ENCODE peak calls at places on chromosomes 7 and 10, in four cellular contexts. V, Z, I and Q are unnamed samples.

GRCh38 chr10:69218831-69219230 is 1.3 kb upstream of the HKDC1 start:
- DNase-seq in V (no peak), Z (no peak), I (no peak), Q (peak)

GRCh38 chr10:127243490-127244272 is 47.3 kb upstream of the INSYN2A start:
- DNase-seq in V (peak), Z (peak), I (peak), Q (peak)

GRCh38 chr10:113239569-113239968 is 289.5 kb downstream of the TCF7L2 start:
- DNase-seq in V (no peak), Z (no peak), I (no peak), Q (no peak)

GRCh38 chr7:11969627-11970026 is 137.6 kb upstream of the THSD7A start:
- DNase-seq in V (no peak), Z (no peak), I (no peak), Q (no peak)

GRCh38 chr10:111822661-111823060 is 360.9 kb downstream of the GPAM start:
- DNase-seq in V (no peak), Z (no peak), I (peak), Q (no peak)

GRCh38 chr10:681670-682318 is 7.7 kb downstream of the DIP2C start:
- DNase-seq in V (no peak), Z (peak), I (no peak), Q (peak)

GRCh38 chr7:145398758-145399157 is 562.9 kb upstream of the TPK1 start:
- DNase-seq in V (no peak), Z (no peak), I (no peak), Q (no peak)

GRCh38 chr10:87660484-87661133 is 931 bp downstream of the PAPSS2 start:
- DNase-seq in V (no peak), Z (peak), I (peak), Q (peak)

GRCh38 chr7:134375206-134375605 is 58.5 kb upstream of the SLC35B4 start:
- DNase-seq in V (no peak), Z (no peak), I (no peak), Q (peak)

GRCh38 chr10:95513941-95514392 is 47.2 kb downstream of the SORBS1 start:
- DNase-seq in V (no peak), Z (peak), I (peak), Q (peak)

GRCh38 chr10:1168763-1169162 is 112.6 kb downstream of the WDR37 start:
- DNase-seq in V (no peak), Z (no peak), I (no peak), Q (no peak)

GRCh38 chr7:98289333-98289875 is 7.9 kb downstream of the BRI3 start:
- DNase-seq in V (no peak), Z (no peak), I (no peak), Q (no peak)

GRCh38 chr10:122688293-122688989 is 11.2 kb downstream of the C10orf120 start:
- DNase-seq in V (no peak), Z (no peak), I (no peak), Q (peak)

GRCh38 chr7:17625038-17625437 is 315.3 kb downstream of the SNX13 start:
- DNase-seq in V (no peak), Z (peak), I (peak), Q (peak)

GRCh38 chr10:60894816-60895215 is 49.2 kb downstream of the RHOBTB1 start:
- DNase-seq in V (no peak), Z (no peak), I (no peak), Q (peak)

GRCh38 chr7:100654908-100655831 is 1.1 kb downstream of the ACTL6B start:
- DNase-seq in V (no peak), Z (no peak), I (no peak), Q (no peak)

GRCh38 chr10:117005454-117006055 is 568 bp upstream of the SHTN1 start:
- DNase-seq in V (no peak), Z (no peak), I (no peak), Q (peak)

GRCh38 chr10:91144961-91145360 is 75.5 kb upstream of the PCGF5 start:
- DNase-seq in V (no peak), Z (no peak), I (no peak), Q (peak)

GRCh38 chr7:151856516-151856915 is 20.4 kb downstream of the PRKAG2 start:
- DNase-seq in V (no peak), Z (no peak), I (no peak), Q (no peak)

GRCh38 chr7:2116086-2116810 is 116.5 kb downstream of the MAD1L1 start:
- DNase-seq in V (no peak), Z (peak), I (peak), Q (peak)

GRCh38 chr10:36114913-36115312 is 472.8 kb upstream of the FZD8 start:
- DNase-seq in V (no peak), Z (peak), I (peak), Q (peak)

GRCh38 chr7:48337012-48337621 is 165.9 kb downstream of the ABCA13 start:
- DNase-seq in V (peak), Z (peak), I (peak), Q (peak)

GRCh38 chr10:128013626-128014025 is 106.7 kb downstream of the PTPRE start:
- DNase-seq in V (no peak), Z (no peak), I (no peak), Q (no peak)

GRCh38 chr10:103542764-103543616 is 49.5 kb downstream of the NEURL1 start:
- DNase-seq in V (peak), Z (peak), I (peak), Q (peak)
- H2AFZ ChIP-seq in V (peak), Z (peak), I (no peak), Q (peak)

GRCh38 chr10:43306899-43307298 is 40.0 kb upstream of the RASGEF1A start:
- DNase-seq in V (no peak), Z (no peak), I (no peak), Q (no peak)

GRCh38 chr10:43304079-43304686 is 37.3 kb upstream of the RASGEF1A start:
- DNase-seq in V (no peak), Z (no peak), I (no peak), Q (no peak)

GRCh38 chr10:43305881-43306280 is 39.0 kb upstream of the RASGEF1A start:
- DNase-seq in V (no peak), Z (no peak), I (no peak), Q (peak)

GRCh38 chr10:43307306-43307705 is 40.4 kb upstream of the RASGEF1A start:
- DNase-seq in V (no peak), Z (no peak), I (no peak), Q (no peak)

GRCh38 chr10:43304687-43305333 is 37.9 kb upstream of the RASGEF1A start:
- DNase-seq in V (no peak), Z (peak), I (peak), Q (peak)
- H2AFZ ChIP-seq in V (no peak), Z (peak), I (peak), Q (peak)

DNA sequence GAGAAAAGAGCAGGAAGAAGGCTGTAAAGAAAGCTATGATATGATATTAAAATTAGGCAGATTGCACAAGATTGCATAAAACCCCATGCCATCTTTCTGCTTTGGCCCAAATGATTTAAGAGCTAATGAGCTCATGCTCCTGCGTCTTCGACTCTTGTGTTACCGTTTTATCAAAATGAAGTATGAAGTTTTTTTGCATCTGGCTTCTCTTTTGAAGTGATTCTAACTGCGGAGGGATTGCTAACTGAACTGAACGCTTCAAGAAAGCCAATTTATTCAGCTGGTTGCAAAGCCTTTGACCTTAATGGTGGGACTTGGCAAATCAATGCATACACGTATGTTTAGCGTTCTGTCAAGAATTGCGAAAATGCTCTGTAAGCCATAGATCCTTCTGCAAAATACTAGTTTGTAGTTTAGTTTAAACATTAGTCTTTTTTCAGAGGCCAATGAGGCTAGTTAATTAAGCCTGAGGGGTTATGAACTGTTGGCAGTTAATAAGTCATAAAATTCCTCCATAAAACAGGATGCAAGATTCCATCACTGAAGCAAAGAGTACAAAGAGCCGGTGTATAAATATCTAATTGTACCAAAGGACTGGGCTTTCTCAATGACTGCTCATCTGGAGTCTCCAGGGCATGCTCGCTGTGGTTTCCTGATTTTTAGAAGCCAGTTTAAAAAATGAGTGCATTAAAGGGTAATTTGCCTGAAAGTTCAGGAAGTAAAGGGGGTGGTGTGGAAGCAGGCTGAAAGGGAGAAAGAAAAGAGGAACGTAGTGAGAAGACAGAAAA is 282.7 kb downstream of the TWIST1 start:
- DNase-seq in V (no peak), Z (no peak), I (no peak), Q (no peak)
- H2AFZ ChIP-seq in V (no peak), Z (no peak), I (no peak), Q (no peak)

GRCh38 chr10:100907773-100908172 is 5.0 kb upstream of the SLF2 start:
- DNase-seq in V (no peak), Z (peak), I (no peak), Q (no peak)

GRCh38 chr10:100904903-100905302 is 7.9 kb upstream of the SLF2 start:
- DNase-seq in V (no peak), Z (no peak), I (no peak), Q (no peak)

GRCh38 chr10:100909506-100910260 is 3.1 kb upstream of the SLF2 start:
- DNase-seq in V (peak), Z (no peak), I (no peak), Q (no peak)

GRCh38 chr10:100908378-100908777 is 4.4 kb upstream of the SLF2 start:
- DNase-seq in V (no peak), Z (no peak), I (no peak), Q (no peak)

DNA sequence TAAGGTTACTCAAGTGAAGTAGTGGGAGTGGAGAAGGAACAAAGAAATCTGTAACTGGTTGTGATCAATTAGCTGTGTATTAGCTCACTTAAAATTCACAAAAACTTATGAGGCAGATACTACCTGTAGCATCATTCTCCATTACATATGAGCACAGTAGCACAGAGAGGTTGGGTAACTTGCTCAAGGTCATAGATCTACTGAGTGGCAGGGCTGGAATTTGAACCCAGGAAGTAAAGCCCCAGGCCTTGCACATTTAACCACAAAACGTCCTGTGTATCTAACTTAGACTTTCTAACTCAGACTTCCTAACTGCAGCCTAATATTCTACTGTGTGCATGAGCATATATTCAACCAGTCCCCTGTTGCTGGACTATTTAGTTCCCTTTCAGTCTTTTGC is 5.6 kb upstream of the SLF2 start:
- DNase-seq in V (no peak), Z (no peak), I (no peak), Q (no peak)
- H2AFZ ChIP-seq in V (no peak), Z (no peak), I (no peak), Q (no peak)

GRCh38 chr7:83101540-83101939 is 61.1 kb downstream of the PCLO start:
- DNase-seq in V (no peak), Z (no peak), I (no peak), Q (no peak)

GRCh38 chr7:83105063-83105462 is 57.6 kb downstream of the PCLO start:
- DNase-seq in V (no peak), Z (no peak), I (no peak), Q (no peak)

GRCh38 chr7:83109352-83109751 is 53.3 kb downstream of the PCLO start:
- DNase-seq in V (no peak), Z (no peak), I (no peak), Q (no peak)

GRCh38 chr7:83111391-83111790 is 51.3 kb downstream of the PCLO start:
- DNase-seq in V (no peak), Z (no peak), I (peak), Q (no peak)

GRCh38 chr7:83105948-83106347 is 56.7 kb downstream of the PCLO start:
- DNase-seq in V (no peak), Z (no peak), I (no peak), Q (no peak)
- H2AFZ ChIP-seq in V (no peak), Z (peak), I (no peak), Q (no peak)

DNA sequence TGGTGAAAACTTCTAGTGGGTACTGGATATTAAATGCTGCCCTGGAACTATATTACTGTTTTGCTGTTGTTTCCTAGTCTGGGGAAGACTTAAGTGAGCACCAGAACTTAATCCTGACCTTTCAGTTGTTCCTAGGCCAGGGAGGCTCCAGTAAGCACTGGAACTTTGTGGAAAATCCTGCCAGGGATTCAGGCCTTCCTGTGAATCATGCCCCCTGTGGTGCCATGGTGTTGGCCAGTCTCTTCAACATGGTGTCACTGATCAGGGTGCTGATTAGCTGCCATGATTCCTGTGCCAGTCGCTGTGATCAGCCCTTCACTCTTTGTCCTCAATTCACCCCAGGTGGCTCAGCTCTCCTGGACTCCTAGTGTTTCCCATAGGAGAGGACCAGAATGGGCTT is 8.5 kb upstream of the AOAH start:
- DNase-seq in V (no peak), Z (no peak), I (no peak), Q (no peak)
- H2AFZ ChIP-seq in V (no peak), Z (no peak), I (no peak), Q (no peak)

DNA sequence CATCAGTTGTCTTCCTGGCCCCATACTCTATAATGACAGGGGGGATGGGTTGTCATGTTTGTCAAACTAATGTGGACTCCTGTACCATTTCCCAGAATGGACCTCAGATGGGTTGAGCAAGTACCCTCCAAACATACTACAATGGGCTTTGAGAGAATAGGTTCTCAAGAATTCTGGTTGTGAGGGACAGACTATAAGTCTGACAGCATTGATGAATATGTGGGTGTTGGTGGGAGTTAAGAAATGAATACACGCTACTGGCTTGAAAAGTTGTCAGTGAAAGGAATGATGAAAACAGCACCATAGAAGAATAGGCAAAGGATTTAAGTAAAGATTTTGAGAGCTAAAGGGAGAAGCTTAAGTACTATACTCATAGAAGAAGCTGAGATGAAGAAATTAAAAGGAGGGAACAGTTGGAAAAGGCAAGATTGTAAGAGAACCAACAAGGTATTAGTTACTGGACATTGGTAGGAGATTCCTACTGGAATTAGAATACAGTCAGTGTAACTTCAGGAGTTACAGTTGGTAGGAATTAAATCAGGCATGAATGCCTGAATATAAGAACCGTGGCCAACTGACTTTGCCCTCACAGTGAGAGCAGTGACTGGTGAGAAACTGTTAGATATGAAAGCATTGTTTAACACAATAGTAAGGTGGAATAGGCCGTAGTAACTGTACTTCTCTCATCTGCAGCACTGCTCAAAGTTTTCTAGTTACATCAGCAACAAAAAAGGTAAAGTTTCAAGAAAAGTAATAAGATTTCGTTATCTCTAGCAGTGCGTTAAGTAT is 86.3 kb downstream of the LCOR start:
- DNase-seq in V (no peak), Z (no peak), I (peak), Q (no peak)
- H2AFZ ChIP-seq in V (no peak), Z (no peak), I (no peak), Q (no peak)

GRCh38 chr7:27202018-27202740 is 2.3 kb upstream of the HOXA13 start:
- DNase-seq in V (no peak), Z (no peak), I (no peak), Q (no peak)

GRCh38 chr7:27199820-27200760 is at the start of gene HOXA13:
- DNase-seq in V (peak), Z (no peak), I (no peak), Q (peak)

GRCh38 chr7:27201231-27202017 is 1.5 kb upstream of the HOXA13 start:
- DNase-seq in V (peak), Z (no peak), I (no peak), Q (peak)

GRCh38 chr7:27198871-27199801 is 755 bp downstream of the HOXA13 start:
- DNase-seq in V (peak), Z (no peak), I (no peak), Q (peak)

GRCh38 chr7:27200761-27201230 is 905 bp upstream of the HOXA13 start:
- DNase-seq in V (no peak), Z (no peak), I (no peak), Q (no peak)
- H2AFZ ChIP-seq in V (no peak), Z (peak), I (no peak), Q (peak)